ENCODE peak calls at places on chromosomes 13 and 19, in eight cellular contexts. S is upper lobe of right lung, K is tibial nerve, Y is lower lobe of right lung, E is hepatocyte, P is spleen, X is stomach, N is neural progenitor cell. C is an unnamed sample.
A peak's percentile ranks its signal among the peaks of the same experiment; 100 is the strongest.

GRCh38 chr19:35041548-35042055 is at the start of gene HPN:
- DNase-seq in E (peak; percentile 91), K (no peak), N (peak; percentile 37), X (peak; percentile 84), S (peak; percentile 92), P (no peak), Y (peak; percentile 79), C (peak; percentile 59)

GRCh38 chr13:38688674-38689073 is 1.8 kb downstream of the FREM2 start:
- DNase-seq in K (no peak), S (peak; percentile 66), X (no peak), P (no peak), Y (no peak), E (no peak), N (no peak), C (no peak)

GRCh38 chr13:19587635-19588300 is 26.4 kb upstream of the TPTE2 start:
- DNase-seq in N (no peak), K (no peak), Y (no peak), X (no peak), P (no peak), S (no peak), E (peak; percentile 19), C (peak; percentile 53)

GRCh38 chr19:35882074-35882832 is 13.9 kb downstream of the APLP1 start:
- DNase-seq in N (peak; percentile 42), P (no peak), X (no peak), Y (no peak), S (no peak), E (peak; percentile 52), K (no peak), C (peak; percentile 59)

GRCh38 chr13:109273326-109273751 is 513.0 kb downstream of the IRS2 start:
- DNase-seq in P (no peak), X (no peak), Y (no peak), S (no peak), E (no peak), N (no peak), K (no peak), C (no peak)

GRCh38 chr19:3389876-3390361 is 23.5 kb downstream of the NFIC start:
- DNase-seq in S (no peak), P (no peak), N (peak; percentile 73), Y (no peak), X (peak; percentile 35), K (no peak), E (no peak), C (no peak)

GRCh38 chr13:111337206-111337605 is 16.8 kb downstream of the TEX29 start:
- DNase-seq in Y (no peak), E (peak; percentile 63), K (no peak), P (no peak), X (no peak), N (no peak), S (no peak), C (no peak)

GRCh38 chr13:106381083-106381482 is 154.4 kb downstream of the EFNB2 start:
- DNase-seq in E (peak; percentile 75), P (no peak), K (no peak), N (peak; percentile 66), X (peak; percentile 50), Y (no peak), S (no peak), C (no peak)

GRCh38 chr13:29441301-29441700 is 154.2 kb downstream of the SLC7A1 start:
- DNase-seq in K (no peak), P (no peak), X (no peak), E (no peak), N (no peak), Y (no peak), S (no peak), C (no peak)

GRCh38 chr13:109644069-109644750 is 142.2 kb downstream of the IRS2 start:
- DNase-seq in P (no peak), N (no peak), X (no peak), E (no peak), Y (no peak), S (no peak), K (no peak), C (no peak)

GRCh38 chr13:46303743-46304385 is 83.2 kb downstream of the RUBCNL start:
- DNase-seq in N (no peak), X (no peak), E (no peak), K (no peak), Y (no peak), P (no peak), S (no peak), C (no peak)

GRCh38 chr19:13803038-13803437 is 7.8 kb downstream of the ZSWIM4 start:
- DNase-seq in K (no peak), E (no peak), P (no peak), S (peak; percentile 79), X (peak; percentile 77), Y (peak; percentile 76), N (no peak), C (no peak)

GRCh38 chr19:8517551-8518442 is 3.8 kb upstream of the ZNF414 start:
- DNase-seq in S (no peak), E (no peak), P (peak; percentile 85), N (no peak), K (no peak), Y (no peak), X (no peak), C (no peak)

DNA sequence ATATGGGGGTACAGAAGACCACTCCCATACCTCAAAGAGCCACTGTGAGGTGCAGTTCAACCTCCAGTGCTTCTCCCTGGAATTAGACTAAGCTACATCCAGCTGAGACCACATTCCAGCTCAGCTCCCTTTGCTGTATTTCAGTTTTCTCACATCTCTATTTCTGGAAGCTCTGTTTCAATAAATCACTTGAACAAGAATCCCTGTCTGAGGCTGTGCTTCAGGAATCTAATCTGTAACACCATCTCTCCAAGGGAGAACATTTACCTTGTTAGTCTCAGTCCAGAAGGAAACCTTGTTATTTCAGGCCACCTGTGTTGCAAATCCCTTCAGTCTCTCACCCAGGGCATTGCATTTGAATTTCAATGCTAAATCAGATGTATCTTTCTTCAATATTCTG is 6.9 kb upstream of the LEUTX start:
- DNase-seq in N (no peak), K (no peak), P (no peak), Y (no peak), S (no peak), X (no peak), E (no peak), C (no peak)
- H3K27ac ChIP-seq in N (no peak overlapping the region), K (no peak overlapping the region), P (no peak overlapping the region), Y (no peak overlapping the region), S (no peak overlapping the region), X (no peak overlapping the region), E (no peak overlapping the region), C (no peak overlapping the region)

GRCh38 chr13:94586371-94586770 is 9.6 kb downstream of the TGDS start:
- DNase-seq in K (no peak), Y (no peak), N (no peak), X (no peak), E (no peak), S (no peak), P (no peak), C (no peak)

GRCh38 chr13:94583926-94584325 is 12.0 kb downstream of the TGDS start:
- DNase-seq in K (no peak), P (no peak), E (no peak), S (no peak), X (no peak), Y (no peak), N (no peak), C (no peak)

GRCh38 chr13:94585543-94586101 is 10.3 kb downstream of the TGDS start:
- DNase-seq in P (no peak), K (no peak), X (no peak), Y (no peak), N (no peak), S (no peak), E (no peak), C (no peak)

GRCh38 chr13:94590744-94591143 is 5.2 kb downstream of the TGDS start:
- DNase-seq in X (no peak), P (no peak), Y (no peak), E (no peak), K (no peak), S (no peak), N (no peak), C (no peak)

DNA sequence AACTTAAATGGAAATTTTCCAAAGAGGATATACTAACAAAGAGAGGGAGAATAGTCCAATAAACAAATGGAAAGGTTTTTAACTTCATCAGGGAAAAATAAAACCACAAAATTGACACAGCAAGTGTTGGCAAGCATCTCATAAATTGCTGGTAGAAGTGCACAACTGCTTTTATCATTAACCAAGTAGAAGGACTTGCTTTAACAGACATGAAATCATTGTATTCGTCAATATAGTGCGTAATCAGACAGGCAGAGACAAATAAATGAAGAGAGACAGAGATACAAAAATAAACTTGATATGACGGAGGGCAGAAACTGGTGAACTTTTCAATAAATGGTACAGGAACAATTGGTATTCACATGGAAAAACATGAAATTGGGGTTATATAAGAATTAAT is 7.4 kb downstream of the TGDS start:
- DNase-seq in P (no peak), N (no peak), E (no peak), X (no peak), Y (no peak), S (no peak), K (no peak), C (no peak)
- TF ChIP-seq CTCF in P (no peak), N (no peak), E (no peak), X (no peak), Y (no peak), S (no peak), K (no peak), C (no peak)

GRCh38 chr13:113856716-113857065 is 7.2 kb downstream of the GAS6 start:
- DNase-seq in N (no peak), E (no peak), X (peak; percentile 57), Y (peak; percentile 45), P (no peak), K (no peak), S (no peak), C (no peak)

GRCh38 chr13:113854238-113855011 is 9.5 kb downstream of the GAS6 start:
- DNase-seq in P (peak; percentile 69), Y (peak; percentile 51), S (no peak), K (no peak), E (no peak), X (no peak), N (no peak), C (peak; percentile 9)

GRCh38 chr13:113855012-113855921 is 8.6 kb downstream of the GAS6 start:
- DNase-seq in Y (peak; percentile 35), E (no peak), X (peak; percentile 24), S (no peak), P (peak; percentile 71), K (no peak), N (no peak), C (no peak)

GRCh38 chr13:113857531-113858195 is 6.2 kb downstream of the GAS6 start:
- DNase-seq in K (no peak), P (no peak), E (no peak), X (peak; percentile 26), Y (peak; percentile 31), S (no peak), N (peak; percentile 59), C (no peak)

GRCh38 chr13:113855931-113856715 is 7.8 kb downstream of the GAS6 start:
- DNase-seq in X (no peak), N (no peak), S (no peak), P (no peak), E (no peak), K (no peak), Y (peak; percentile 41), C (no peak)
- H3K27ac ChIP-seq in X (no peak overlapping the region), N (no peak overlapping the region), S (no peak overlapping the region), P (peak overlapping the region; percentile 4), E (no peak overlapping the region), K (no peak overlapping the region), Y (no peak overlapping the region), C (no peak overlapping the region)

DNA sequence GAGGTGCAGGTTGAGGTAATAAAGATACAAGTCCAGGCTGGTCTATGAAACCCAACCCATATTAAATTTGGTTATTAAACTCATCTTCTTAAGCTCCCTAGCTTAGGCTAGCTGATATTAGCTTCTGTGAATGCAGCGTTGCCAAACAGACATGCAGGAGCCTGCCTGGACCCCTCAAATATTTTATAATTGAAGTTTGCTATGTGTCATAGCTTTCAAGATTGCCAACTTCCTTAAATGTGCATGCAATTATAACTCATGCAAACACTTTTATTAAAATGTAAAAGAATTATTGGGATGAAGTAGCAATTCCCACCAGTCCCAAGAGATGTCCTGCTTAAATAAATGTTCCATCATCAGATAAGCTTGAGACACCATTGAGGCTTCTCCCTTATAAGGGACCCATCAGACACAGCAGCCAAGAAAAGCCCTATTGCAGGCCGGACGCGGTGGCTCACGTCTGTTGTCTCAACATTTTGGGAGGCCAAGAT is 51.3 kb downstream of the MBNL2 start:
- DNase-seq in P (no peak), E (no peak), Y (no peak), N (no peak), X (no peak), S (no peak), K (no peak), C (no peak)
- TF ChIP-seq CTCF in P (no peak), E (no peak), Y (no peak), N (no peak), X (no peak), S (no peak), K (no peak), C (no peak)

C was measured in WERI-Rb-1.